ENCODE peak calls at places on chromosomes 3 and 15, in six cellular contexts. A is choroid plexus epithelial cell; I is hippocampal formation; F is AG09319; W is mammary epithelial cell; R is stimulated activated CD8-positive, alpha-beta memory T cell treated with anti-CD3 and anti-CD28 coated beads, Interleukin-4, amount 100 ng/mL, for 24 hours. O is an unnamed sample.

GRCh38 chr3:183265157-183265642 is 12.1 kb downstream of the B3GNT5 start:
- DNase-seq in I (peak), W (no peak), F (no peak), A (peak), R (no peak), O (peak)

GRCh38 chr15:66832679-66833078 is 130.6 kb downstream of the SMAD6 start:
- DNase-seq in R (no peak), F (no peak), W (no peak), I (no peak), A (peak), O (peak)

GRCh38 chr3:12285003-12285555 is 3.8 kb upstream of the PPARG start:
- DNase-seq in A (no peak), F (no peak), W (no peak), R (no peak), I (no peak), O (no peak)

GRCh38 chr15:67755936-67756335 is 69.4 kb upstream of the SKOR1 start:
- DNase-seq in F (no peak), I (no peak), A (no peak), W (no peak), R (no peak), O (no peak)

GRCh38 chr3:134869153-134869726 is 74.2 kb downstream of the EPHB1 start:
- DNase-seq in R (no peak), F (no peak), W (no peak), I (no peak), A (no peak), O (no peak)

GRCh38 chr3:183400352-183400751 is 28.1 kb downstream of the MCF2L2 start:
- DNase-seq in A (no peak), F (no peak), W (no peak), R (no peak), I (no peak), O (no peak)

GRCh38 chr3:69922521-69923000 is 77.0 kb upstream of the SAMMSON start:
- DNase-seq in A (no peak), W (no peak), I (no peak), R (no peak), F (no peak), O (no peak)

GRCh38 chr15:90097475-90097874 is 4.8 kb downstream of the IDH2 start:
- DNase-seq in A (no peak), F (no peak), I (no peak), R (peak), W (no peak), O (no peak)

GRCh38 chr3:187243933-187244564 is 46.8 kb downstream of the RTP1 start:
- DNase-seq in F (peak), W (peak), I (no peak), A (peak), R (no peak), O (no peak)

GRCh38 chr15:99029358-99029871 is 21.8 kb upstream of the PGPEP1L start:
- DNase-seq in A (no peak), I (no peak), W (peak), F (no peak), R (no peak), O (peak)

O was measured in MCF 10A.